ENCODE peak calls at places on chromosomes 3 and 15, in four cellular contexts. Z is AG04450, G is GOT3, Y is upper lobe of right lung. A is an unnamed sample.

GRCh38 chr3:184512621-184513020 is 49.0 kb upstream of the EPHB3 start:
- DNase-seq in Z (no peak), G (no peak), Y (no peak), A (no peak)

GRCh38 chr3:138668107-138668506 is 59.5 kb downstream of the FAIM start:
- DNase-seq in Z (no peak), G (no peak), Y (no peak), A (no peak)

GRCh38 chr3:155112661-155113389 is 32.7 kb downstream of the MME start:
- DNase-seq in Z (no peak), G (no peak), Y (no peak), A (no peak)

GRCh38 chr3:45565341-45565740 is 29.2 kb upstream of the LIMD1 start:
- DNase-seq in Z (no peak), G (no peak), Y (no peak), A (no peak)

GRCh38 chr3:172839679-172840078 is 89.2 kb downstream of the ECT2 start:
- DNase-seq in Z (no peak), G (no peak), Y (no peak), A (no peak)

GRCh38 chr15:65355173-65355982 is 22.4 kb downstream of the IGDCC3 start:
- DNase-seq in Z (no peak), G (no peak), Y (no peak), A (peak; percentile 74)

GRCh38 chr3:177452487-177452886 is 255.2 kb upstream of the TBL1XR1 start:
- DNase-seq in Z (peak; percentile 67), G (no peak), Y (no peak), A (no peak)

GRCh38 chr15:35120173-35120572 is 35.1 kb upstream of the NANOGP8 start:
- DNase-seq in Z (no peak), G (no peak), Y (no peak), A (no peak)

GRCh38 chr3:8969246-8969645 is 6.0 kb upstream of the RAD18 start:
- DNase-seq in Z (no peak), G (no peak), Y (no peak), A (no peak)

GRCh38 chr3:119609301-119609700 is 11.6 kb downstream of the PLA1A start:
- DNase-seq in Z (no peak), G (no peak), Y (no peak), A (peak; percentile 7)

GRCh38 chr3:31903686-31904431 is 77.2 kb downstream of the OSBPL10 start:
- DNase-seq in Z (no peak), G (no peak), Y (no peak), A (no peak)

GRCh38 chr3:115922681-115923347 is 299.5 kb downstream of the GAP43 start:
- DNase-seq in Z (peak; percentile 10), G (no peak), Y (no peak), A (peak; percentile 16)

GRCh38 chr3:175898194-175898593 is 1039.1 kb downstream of the NAALADL2 start:
- DNase-seq in Z (no peak), G (no peak), Y (no peak), A (no peak)

GRCh38 chr3:128275316-128276150 is 122.3 kb downstream of the EEFSEC start:
- DNase-seq in Z (no peak), G (no peak), Y (no peak), A (no peak)

GRCh38 chr3:56303508-56303907 is 164.8 kb downstream of the ERC2 start:
- DNase-seq in Z (peak; percentile 3), G (no peak), Y (no peak), A (peak; percentile 37)

GRCh38 chr15:75156306-75157215 is 45.1 kb upstream of the C15orf39 start:
- DNase-seq in Z (no peak), G (no peak), Y (peak; percentile 65), A (peak; percentile 58)

GRCh38 chr3:76638006-76638405 is 401.9 kb upstream of the ROBO2 start:
- DNase-seq in Z (no peak), G (no peak), Y (no peak), A (no peak)

GRCh38 chr3:168165390-168166269 is 69.9 kb upstream of the GOLIM4 start:
- DNase-seq in Z (peak; percentile 60), G (no peak), Y (no peak), A (peak; percentile 53)

GRCh38 chr15:28896944-28897343 is 11.2 kb downstream of the APBA2 start:
- DNase-seq in Z (peak; percentile 67), G (no peak), Y (no peak), A (no peak)

GRCh38 chr3:2860626-2861025 is 249.5 kb downstream of the IL5RA start:
- DNase-seq in Z (no peak), G (no peak), Y (no peak), A (no peak)

GRCh38 chr3:145776782-145777408 is 384.1 kb downstream of the PLOD2 start:
- DNase-seq in Z (peak; percentile 3), G (no peak), Y (no peak), A (peak; percentile 66)

GRCh38 chr3:131796558-131796957 is 238.3 kb downstream of the CPNE4 start:
- DNase-seq in Z (no peak), G (no peak), Y (no peak), A (no peak)

GRCh38 chr3:153972862-153973261 is 148.3 kb upstream of the ARHGEF26 start:
- DNase-seq in Z (no peak), G (no peak), Y (no peak), A (no peak)

A was measured in Caco-2.